ENCODE peak calls at places on chromosome 15, in four cellular contexts. M, T, D and N are unnamed samples.

GRCh38 chr15:90839187-90840071 is 29.0 kb upstream of the FURIN start:
- DNase-seq in M (no peak), T (no peak), D (peak; percentile 57), N (no peak)

GRCh38 chr15:95760508-95760907 is 570.0 kb upstream of the NR2F2 start:
- DNase-seq in D (peak; percentile 29), T (peak; percentile 31), M (no peak), N (peak; percentile 43)

GRCh38 chr15:39431371-39431770 is 149.5 kb upstream of the THBS1 start:
- DNase-seq in M (no peak), D (peak; percentile 63), T (no peak), N (no peak)

GRCh38 chr15:101684384-101684783 is 32.2 kb upstream of the TM2D3 start:
- DNase-seq in M (no peak), T (no peak), D (peak; percentile 62), N (no peak)

GRCh38 chr15:43105077-43105769 is 615 bp downstream of the UBR1 start:
- DNase-seq in D (no peak), M (no peak), T (no peak), N (peak; percentile 8)

GRCh38 chr15:34241376-34242350 is 16.8 kb downstream of the EMC4 start:
- DNase-seq in D (peak; percentile 60), M (no peak), T (no peak), N (peak; percentile 32)

GRCh38 chr15:40044717-40045571 is 6.0 kb upstream of the SRP14 start:
- DNase-seq in D (peak; percentile 85), M (peak; percentile 51), T (peak; percentile 88), N (peak; percentile 83)

GRCh38 chr15:59931642-59932296 is 72.3 kb upstream of the FOXB1 start:
- DNase-seq in T (no peak), D (no peak), M (no peak), N (no peak)

GRCh38 chr15:31977812-31978662 is 52.3 kb upstream of the CHRNA7 start:
- DNase-seq in T (peak; percentile 91), D (peak; percentile 44), M (no peak), N (peak; percentile 86)

GRCh38 chr15:73691398-73691797 is 7.2 kb downstream of the CD276 start:
- DNase-seq in M (no peak), T (peak; percentile 63), D (peak; percentile 82), N (no peak)
- TF ChIP-seq CTCF in M (no peak), T (no peak), D (peak; percentile 36), N (no peak)

DNA sequence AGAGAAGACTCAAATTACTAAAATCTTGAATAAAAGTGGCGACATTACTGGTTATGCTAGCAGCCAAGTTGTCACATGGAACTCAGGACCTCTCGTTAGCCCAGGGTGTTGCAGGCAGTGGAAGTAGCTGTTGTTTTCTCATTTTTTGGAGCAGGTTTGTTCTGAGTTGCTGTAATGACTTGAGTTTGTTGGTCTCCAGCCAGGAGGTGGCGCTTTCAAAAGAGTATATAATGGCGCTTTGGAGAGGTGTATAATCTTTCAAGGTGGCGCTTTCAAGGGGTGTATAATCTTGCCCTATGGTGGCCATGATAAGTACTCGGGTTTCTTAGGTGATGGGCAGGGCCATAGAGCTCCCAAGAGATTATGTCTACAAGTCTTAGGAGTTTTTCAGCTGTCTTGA is 632.7 kb downstream of the NTRK3 start:
- DNase-seq in T (no peak), M (no peak), D (no peak), N (peak; percentile 22)
- TF ChIP-seq CTCF in T (no peak), M (no peak), D (peak; percentile 18), N (peak; percentile 38)

GRCh38 chr15:78284758-78285157 is 14.7 kb downstream of the SKIC8 start:
- DNase-seq in D (no peak), M (no peak), T (no peak), N (no peak)
- TF ChIP-seq CTCF in D (peak; percentile 11), M (no peak), T (no peak), N (no peak)

GRCh38 chr15:78069630-78070029 is 7.9 kb downstream of the TBC1D2B start:
- DNase-seq in D (no peak), T (no peak), M (no peak), N (no peak)
- TF ChIP-seq CTCF in D (no peak), T (no peak), M (no peak), N (no peak)

GRCh38 chr15:22811640-22812039 is 25.2 kb downstream of the NIPA1 start:
- DNase-seq in D (peak; percentile 30), M (no peak), T (peak; percentile 32), N (peak; percentile 46)
- TF ChIP-seq CTCF in D (peak; percentile 39), M (no peak), T (no peak), N (no peak)

GRCh38 chr15:99424131-99424571 is 141.6 kb upstream of the MEF2A start:
- DNase-seq in M (no peak), D (no peak), T (peak; percentile 3), N (no peak)

GRCh38 chr15:99426431-99427105 is 139.2 kb upstream of the MEF2A start:
- DNase-seq in D (no peak), T (peak; percentile 24), M (no peak), N (no peak)

GRCh38 chr15:99427210-99427609 is 138.6 kb upstream of the MEF2A start:
- DNase-seq in T (no peak), M (no peak), D (no peak), N (no peak)

GRCh38 chr15:99424978-99425665 is 140.7 kb upstream of the MEF2A start:
- DNase-seq in M (no peak), T (peak; percentile 14), D (peak; percentile 96), N (no peak)

GRCh38 chr15:99425666-99426301 is 140.0 kb upstream of the MEF2A start:
- DNase-seq in D (peak; percentile 50), T (peak; percentile 13), M (no peak), N (no peak)
- TF ChIP-seq CTCF in D (peak; percentile 40), T (no peak), M (no peak), N (no peak)

GRCh38 chr15:61853195-61853594 is 207.1 kb downstream of the VPS13C start:
- DNase-seq in M (no peak), D (no peak), T (no peak), N (no peak)

GRCh38 chr15:61861962-61862361 is 198.3 kb downstream of the VPS13C start:
- DNase-seq in T (no peak), D (no peak), M (no peak), N (no peak)

GRCh38 chr15:61857169-61857829 is 202.9 kb downstream of the VPS13C start:
- DNase-seq in M (no peak), T (no peak), D (peak; percentile 42), N (no peak)

GRCh38 chr15:61856295-61856694 is 204.0 kb downstream of the VPS13C start:
- DNase-seq in T (no peak), M (no peak), D (no peak), N (no peak)
- TF ChIP-seq CTCF in T (peak; percentile 20), M (no peak), D (peak; percentile 3), N (peak; percentile 41)

DNA sequence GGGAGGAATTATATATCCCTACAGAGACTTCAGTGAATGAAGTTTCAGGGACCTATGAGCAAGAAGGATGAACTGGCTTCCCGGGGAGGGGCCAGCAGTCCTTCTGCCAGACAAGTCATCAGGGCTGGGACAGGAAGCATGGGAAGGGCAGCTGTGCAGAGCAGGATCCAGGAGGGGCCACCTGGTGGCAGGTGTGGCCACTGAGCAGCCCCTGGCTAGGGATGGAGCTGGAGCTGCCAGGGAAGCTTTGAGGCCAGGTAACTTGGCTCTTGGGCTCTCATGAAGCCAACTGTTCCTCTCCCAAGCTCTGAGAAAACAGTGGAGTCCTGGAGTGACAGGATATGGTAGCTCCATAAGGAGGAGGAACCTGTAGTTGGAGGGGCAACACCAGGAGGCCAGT is 132.6 kb downstream of the APBA2 start:
- DNase-seq in D (no peak), M (no peak), T (no peak), N (no peak)
- TF ChIP-seq CTCF in D (no peak), M (no peak), T (no peak), N (peak; percentile 12)

GRCh38 chr15:99729920-99730319 is 3.3 kb downstream of the LYSMD4 start:
- DNase-seq in D (peak; percentile 70), M (no peak), T (no peak), N (peak; percentile 51)
- TF ChIP-seq CTCF in D (peak; percentile 60), M (no peak), T (no peak), N (no peak)

DNA sequence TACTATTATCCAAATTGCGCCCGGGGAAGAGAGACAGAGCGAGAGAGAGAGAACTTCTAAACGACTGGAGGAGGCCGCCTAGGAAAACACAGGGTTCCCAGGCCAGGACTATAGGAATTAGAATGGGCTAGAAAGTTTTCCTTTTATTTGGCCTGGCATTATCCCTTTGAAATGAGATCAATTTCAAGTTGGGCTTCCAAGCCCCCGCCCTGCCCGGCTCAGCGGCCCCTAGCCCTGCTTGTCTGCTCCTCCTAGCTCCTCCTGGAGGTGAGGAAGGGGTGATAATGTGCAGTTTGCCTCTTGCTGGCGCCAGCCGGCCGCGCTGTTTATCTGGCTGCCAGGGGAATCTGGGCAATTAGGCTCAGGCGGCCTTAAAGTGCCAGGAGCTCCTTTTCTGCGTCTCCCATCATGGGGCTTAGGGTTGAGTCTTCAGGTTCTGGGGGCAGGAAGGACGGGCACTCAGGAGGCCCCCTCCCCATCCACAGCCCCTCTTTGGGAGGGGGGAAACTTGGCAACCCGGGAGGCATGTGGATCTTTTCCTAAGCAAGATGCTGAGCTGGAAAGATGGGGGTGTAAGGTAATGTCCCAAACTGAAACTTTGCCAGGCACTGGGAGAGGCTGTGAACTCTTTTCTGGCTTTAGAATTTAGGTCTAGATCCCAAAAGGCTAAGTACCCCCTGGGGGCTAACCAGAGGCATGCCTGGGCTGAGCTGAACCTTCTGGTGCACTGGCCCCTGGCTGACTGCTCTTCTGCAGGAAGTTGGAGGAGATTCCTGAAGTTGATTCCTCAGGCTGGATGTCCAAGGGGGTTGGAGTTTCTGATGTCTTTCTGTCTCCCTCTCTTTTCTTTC is 5.5 kb downstream of the SMAD6 start:
- DNase-seq in D (peak; percentile 61), M (no peak), T (peak; percentile 61), N (peak; percentile 36)
- TF ChIP-seq CTCF in D (peak; percentile 25), M (no peak), T (no peak), N (no peak)